ENCODE peak calls at places on chromosomes 11 and 22, in nine cellular contexts. S is CD4-positive, alpha-beta T cell; R is left cardiac atrium; W is fibroblast of mammary gland; J is activated CD4-positive, alpha-beta T cell treated with anti-CD3 and anti-CD28 coated beads, Interleukin-2, amount 10 ng/mL, durations not matched to agents 24 days and 14 days; Q is lower leg skin; I is psoas muscle; A is NCI-H1048; H is EL. U is an unnamed sample.

GRCh38 chr22:20242393-20243175 is 25.5 kb downstream of the RTN4R start:
- DNase-seq in I (no peak), J (no peak), A (no peak), S (no peak), Q (no peak), H (no peak), W (no peak), R (no peak), U (no peak)

GRCh38 chr22:49991907-49992533 is 20.5 kb downstream of the IL17REL start:
- DNase-seq in A (no peak), S (no peak), R (no peak), H (no peak), I (no peak), Q (peak), J (no peak), W (no peak), U (no peak)

GRCh38 chr11:119686483-119686882 is 42.5 kb downstream of the NECTIN1 start:
- DNase-seq in J (no peak), W (no peak), H (no peak), I (no peak), A (no peak), S (no peak), R (no peak), Q (no peak), U (no peak)

GRCh38 chr11:78737891-78738290 is 163.2 kb upstream of the NARS2 start:
- DNase-seq in S (no peak), I (no peak), Q (no peak), R (no peak), J (no peak), A (no peak), W (peak), H (no peak), U (no peak)

GRCh38 chr22:31973739-31974138 is 29.4 kb downstream of the YWHAH start:
- DNase-seq in R (no peak), W (no peak), Q (no peak), I (no peak), H (no peak), J (no peak), S (no peak), A (no peak), U (no peak)

GRCh38 chr11:23021287-23021863 is 161.1 kb upstream of the CCDC179 start:
- DNase-seq in H (peak), J (no peak), I (no peak), R (no peak), S (no peak), W (peak), A (no peak), Q (no peak), U (no peak)

GRCh38 chr22:49011379-49011768 is 816.3 kb downstream of the BRD1 start:
- DNase-seq in R (no peak), W (no peak), H (no peak), S (no peak), I (peak), A (no peak), J (no peak), Q (peak), U (no peak)

GRCh38 chr11:47184711-47185304 is 1.4 kb downstream of the PACSIN3 start:
- DNase-seq in S (no peak), H (no peak), I (peak), W (no peak), R (no peak), A (no peak), J (no peak), Q (no peak), U (no peak)

GRCh38 chr11:76704171-76704948 is 33.8 kb upstream of the LRRC32 start:
- DNase-seq in W (no peak), Q (no peak), I (peak), R (no peak), A (no peak), H (no peak), J (no peak), S (no peak), U (no peak)

GRCh38 chr11:77650165-77650564 is 12.6 kb upstream of the CLNS1A start:
- DNase-seq in S (no peak), J (no peak), Q (no peak), I (no peak), W (no peak), A (no peak), H (no peak), R (no peak), U (no peak)

GRCh38 chr11:100328626-100329340 is 358.3 kb upstream of the ARHGAP42 start:
- DNase-seq in R (no peak), W (peak), H (peak), Q (no peak), A (no peak), J (no peak), S (no peak), I (no peak), U (no peak)

GRCh38 chr22:40199223-40199622 is 21.5 kb downstream of the TNRC6B start:
- DNase-seq in H (no peak), A (no peak), W (no peak), Q (no peak), I (no peak), S (no peak), J (no peak), R (no peak), U (no peak)

GRCh38 chr22:36846271-36846670 is 14.5 kb upstream of the NCF4 start:
- DNase-seq in I (no peak), J (no peak), H (no peak), A (no peak), Q (no peak), R (no peak), W (no peak), S (no peak), U (no peak)

GRCh38 chr22:28023036-28023435 is 104.0 kb upstream of the PITPNB start:
- DNase-seq in Q (peak), R (no peak), S (no peak), W (no peak), A (no peak), I (no peak), H (no peak), J (no peak), U (no peak)

GRCh38 chr11:26964335-26964734 is 29.6 kb upstream of the FIBIN start:
- DNase-seq in I (no peak), J (peak), A (no peak), Q (no peak), S (no peak), W (no peak), H (no peak), R (no peak), U (no peak)

GRCh38 chr11:75492181-75492820 is 33.4 kb downstream of the GDPD5 start:
- DNase-seq in Q (no peak), H (peak), I (no peak), R (no peak), A (no peak), S (peak), W (no peak), J (peak), U (peak)

GRCh38 chr22:23682827-23683355 is 7.9 kb upstream of the RGL4 start:
- DNase-seq in Q (no peak), A (no peak), R (no peak), S (no peak), H (no peak), W (no peak), I (no peak), J (no peak), U (no peak)

GRCh38 chr11:56783448-56784041 is 35.0 kb upstream of the OR9G4 start:
- DNase-seq in J (peak), I (no peak), Q (no peak), A (peak), H (peak), W (peak), S (no peak), R (no peak), U (no peak)

GRCh38 chr11:55966391-55966790 is 3.4 kb downstream of the OR10AG1 start:
- DNase-seq in I (no peak), H (no peak), W (no peak), A (no peak), S (no peak), J (no peak), Q (no peak), R (no peak), U (no peak)

GRCh38 chr22:49670610-49671330 is 156.9 kb downstream of the BRD1 start:
- DNase-seq in W (no peak), H (no peak), I (no peak), S (no peak), A (no peak), J (no peak), R (peak), Q (peak), U (no peak)

GRCh38 chr22:30887418-30887817 is 81.2 kb downstream of the MORC2 start:
- DNase-seq in S (no peak), J (no peak), I (peak), W (no peak), Q (peak), A (no peak), R (no peak), H (no peak), U (no peak)

U was measured in activated T-helper 2 cell treated with anti-CD3 and anti-CD28 coated beads, Interferon-gamma antibody, Interleukin-2, Interleukin-4, amounts not matched to agents 10 μg/mL and 5 μg/mL and 100 μg/mL, durations not matched to agents 14 hours and 24 hours and 36 hours.